ENCODE peak calls at places on chromosomes 3 and 15, in eight cellular contexts. O, A, X, T, B, G, V and Q are unnamed samples.
A peak's percentile ranks its signal among the peaks of the same experiment; 100 is the strongest.

GRCh38 chr3:150784747-150785125 is 21.8 kb upstream of the SIAH2 start:
- DNase-seq in G (no peak), V (no peak), A (peak; percentile 51), O (no peak), B (peak; percentile 59), T (no peak), X (no peak), Q (no peak)

GRCh38 chr15:83160741-83161140 is 46.9 kb downstream of the HDGFL3 start:
- DNase-seq in X (no peak), V (no peak), O (no peak), B (no peak), T (no peak), A (no peak), G (no peak), Q (no peak)

GRCh38 chr15:45827275-45827674 is 192.4 kb downstream of the SQOR start:
- DNase-seq in A (no peak), X (no peak), O (no peak), V (no peak), G (no peak), B (no peak), T (no peak), Q (no peak)

GRCh38 chr3:46901591-46902187 is 24.2 kb downstream of the PTH1R start:
- DNase-seq in A (no peak), T (no peak), G (no peak), B (no peak), X (no peak), V (no peak), O (no peak), Q (no peak)

GRCh38 chr15:31271706-31272557 is 54.7 kb upstream of the KLF13 start:
- DNase-seq in A (no peak), V (peak; percentile 10), T (no peak), G (no peak), O (no peak), B (no peak), X (no peak), Q (no peak)

GRCh38 chr3:186520957-186521842 is 23.0 kb downstream of the CRYGS start:
- DNase-seq in B (no peak), V (no peak), T (no peak), A (no peak), G (peak; percentile 85), X (no peak), O (no peak), Q (no peak)

GRCh38 chr3:195007151-195007550 is 263.8 kb downstream of the XXYLT1 start:
- DNase-seq in V (no peak), O (no peak), G (peak; percentile 61), X (no peak), B (no peak), T (no peak), A (no peak), Q (no peak)

GRCh38 chr3:183381179-183381578 is 47.2 kb downstream of the MCF2L2 start:
- DNase-seq in V (no peak), G (no peak), T (no peak), X (peak; percentile 48), B (peak; percentile 49), A (peak; percentile 80), O (no peak), Q (no peak)

GRCh38 chr15:74227968-74228722 is 8.0 kb upstream of the CCDC33 start:
- DNase-seq in V (no peak), A (no peak), O (no peak), B (no peak), T (no peak), G (no peak), X (peak; percentile 29), Q (no peak)

GRCh38 chr15:81002004-81002253 is 1.2 kb downstream of the TLNRD1 start:
- DNase-seq in G (no peak), T (no peak), A (no peak), O (no peak), X (no peak), B (no peak), V (no peak), Q (no peak)

GRCh38 chr3:111589303-111590095 is 5.6 kb downstream of the ZBED2 start:
- DNase-seq in V (no peak), A (no peak), G (no peak), O (no peak), X (no peak), T (no peak), B (peak; percentile 83), Q (no peak)

GRCh38 chr3:179882322-179882721 is 154.4 kb downstream of the PEX5L start:
- DNase-seq in A (no peak), T (no peak), O (no peak), B (no peak), G (no peak), V (no peak), X (peak; percentile 18), Q (no peak)

GRCh38 chr3:196563721-196564225 is 4.6 kb downstream of the WDR53 start:
- DNase-seq in O (no peak), B (peak; percentile 83), G (no peak), X (peak; percentile 40), T (no peak), A (peak; percentile 84), V (no peak), Q (no peak)

GRCh38 chr3:94285874-94286273 is 223.0 kb downstream of the NSUN3 start:
- DNase-seq in T (no peak), G (no peak), B (peak; percentile 33), O (no peak), A (peak; percentile 65), V (no peak), X (peak; percentile 15), Q (no peak)
- TF ChIP-seq CTCF in T (peak; percentile 55), G (no peak), B (peak; percentile 24), O (no peak), A (peak; percentile 67), V (no peak), X (peak; percentile 11), Q (no peak)

GRCh38 chr15:51799174-51799907 is 30.1 kb upstream of the TMOD3 start:
- DNase-seq in A (no peak), X (no peak), V (no peak), T (no peak), B (no peak), O (no peak), G (no peak), Q (no peak)

GRCh38 chr15:51796777-51797474 is 32.5 kb upstream of the TMOD3 start:
- DNase-seq in A (peak; percentile 57), O (no peak), X (no peak), G (no peak), V (no peak), T (no peak), B (peak; percentile 48), Q (no peak)

GRCh38 chr15:51798281-51798680 is 31.2 kb upstream of the TMOD3 start:
- DNase-seq in O (no peak), X (no peak), V (no peak), T (no peak), B (no peak), A (no peak), G (no peak), Q (no peak)

GRCh38 chr15:51793521-51793920 is 35.9 kb upstream of the TMOD3 start:
- DNase-seq in A (peak; percentile 19), T (no peak), G (peak; percentile 88), V (peak; percentile 61), X (peak; percentile 60), O (no peak), B (no peak), Q (no peak)
- TF ChIP-seq CTCF in A (no peak), T (no peak), G (no peak), V (no peak), X (no peak), O (no peak), B (no peak), Q (no peak)

DNA sequence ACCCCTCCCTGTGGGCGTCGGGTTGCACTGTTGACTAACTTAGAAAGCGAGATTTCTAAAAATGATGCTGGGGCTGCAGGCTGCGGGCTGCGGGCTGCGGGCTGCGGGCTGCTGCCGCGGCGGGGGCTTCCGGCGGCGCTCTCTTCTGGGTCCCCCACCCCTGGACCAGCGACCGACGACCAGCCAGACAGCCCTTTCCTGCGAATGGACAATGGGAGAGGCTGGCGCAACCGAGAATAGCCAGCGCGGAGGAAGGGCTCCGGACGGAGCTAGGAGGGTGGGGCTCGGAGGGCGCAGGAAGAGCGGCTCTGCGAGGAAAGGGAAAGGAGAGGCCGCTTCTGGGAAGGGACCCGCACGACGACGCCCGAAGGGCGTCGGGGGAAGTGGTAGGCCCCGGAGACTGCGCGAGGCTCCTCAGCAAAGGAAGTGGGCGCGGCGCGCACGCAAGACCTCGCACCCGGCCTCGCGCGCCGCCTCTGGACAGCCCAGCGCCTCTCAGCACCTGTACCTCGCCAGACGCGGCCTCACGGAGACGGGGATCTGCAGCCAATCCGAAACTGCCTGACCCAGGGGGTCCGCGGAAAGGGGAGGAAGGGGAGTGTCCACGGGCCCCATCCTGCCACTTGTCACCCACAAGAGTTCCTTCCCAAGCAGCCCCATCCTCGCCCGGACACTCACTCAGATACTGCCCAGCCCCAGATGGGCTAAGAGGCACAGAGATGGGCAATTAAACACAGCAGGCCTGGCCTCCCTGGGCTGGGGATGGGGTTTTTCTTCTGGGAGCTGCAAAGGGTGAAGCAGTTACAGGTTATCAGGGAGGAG is 70.7 kb downstream of the SLC12A8 start:
- DNase-seq in G (no peak), A (no peak), X (peak; percentile 44), B (no peak), T (peak; percentile 40), V (peak; percentile 31), O (peak; percentile 92), Q (no peak)
- TF ChIP-seq CTCF in G (no peak), A (no peak), X (peak; percentile 17), B (peak; percentile 49), T (peak; percentile 33), V (peak; percentile 16), O (peak; percentile 14), Q (no peak)

GRCh38 chr3:148816427-148816826 is 11.2 kb upstream of the CPB1 start:
- DNase-seq in X (no peak), G (no peak), B (no peak), O (no peak), A (no peak), T (no peak), V (no peak), Q (no peak)

GRCh38 chr3:148820885-148821284 is 6.7 kb upstream of the CPB1 start:
- DNase-seq in A (no peak), X (no peak), B (no peak), O (no peak), G (no peak), T (no peak), V (no peak), Q (no peak)

GRCh38 chr3:148815736-148816135 is 11.9 kb upstream of the CPB1 start:
- DNase-seq in B (no peak), O (no peak), A (no peak), X (no peak), G (no peak), V (no peak), T (no peak), Q (no peak)

GRCh38 chr3:148815316-148815715 is 12.3 kb upstream of the CPB1 start:
- DNase-seq in G (no peak), O (no peak), A (no peak), V (no peak), X (no peak), T (no peak), B (no peak), Q (no peak)

DNA sequence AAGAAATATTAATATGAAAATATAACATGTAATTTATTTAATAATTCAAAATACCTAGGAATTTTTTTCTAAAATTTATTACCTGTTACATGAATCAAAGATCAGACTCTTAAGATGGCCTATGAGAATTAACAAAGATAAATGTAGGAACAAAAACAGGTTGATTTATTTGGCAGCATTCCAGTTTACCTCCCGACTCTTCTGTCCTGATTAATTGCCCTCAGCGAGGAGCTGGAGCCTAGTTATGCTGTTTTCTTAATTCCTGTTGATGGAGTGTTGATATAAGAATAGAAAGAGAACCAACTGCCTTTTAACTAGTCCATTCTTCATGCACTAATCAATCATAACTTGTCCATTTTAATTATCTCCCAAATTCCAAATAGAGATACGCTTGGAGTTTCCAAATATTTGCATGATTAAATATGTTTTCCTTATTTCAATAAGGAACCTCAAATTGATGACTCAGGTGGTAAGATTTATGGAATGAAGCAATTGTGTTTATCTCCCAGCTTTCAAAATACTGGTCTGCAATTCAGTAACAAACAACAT is 10.6 kb upstream of the CPB1 start:
- DNase-seq in B (no peak), T (no peak), X (no peak), A (no peak), G (no peak), O (no peak), V (no peak), Q (no peak)
- TF ChIP-seq CTCF in B (no peak), T (no peak), X (no peak), A (no peak), G (no peak), O (no peak), V (no peak), Q (no peak)